ENCODE peak calls at places on chromosomes 4 and X, in four cellular contexts. One of them, this sample, is unnamed.

GRCh38 chr4:144721994-144722393 is 76.0 kb downstream of the HHIP start:
- DNase-seq in HCT116: no peak
- DNase-seq in K562: no peak
- DNase-seq in H1: no peak
- DNase-seq in this sample: no peak

GRCh38 chr4:76028242-76028859 is 5.1 kb upstream of the CXCL10 start:
- DNase-seq in H1: no peak
- DNase-seq in HCT116: no peak
- DNase-seq in K562: no peak
- DNase-seq in this sample: no peak

GRCh38 chrX:116317409-116317808 is 119.0 kb upstream of the SLC6A14 start:
- DNase-seq in H1: no peak
- DNase-seq in K562: no peak
- DNase-seq in HCT116: no peak
- DNase-seq in this sample: no peak

GRCh38 chr4:54473077-54473545 is 184.6 kb upstream of the KIT start:
- DNase-seq in HCT116: no peak
- DNase-seq in K562: peak; percentile 83
- DNase-seq in H1: no peak
- DNase-seq in this sample: peak; percentile 59

GRCh38 chr4:99437686-99438577 is 2.8 kb upstream of the ADH7 start:
- DNase-seq in HCT116: no peak
- DNase-seq in H1: no peak
- DNase-seq in K562: no peak
- DNase-seq in this sample: no peak

GRCh38 chr4:160423879-160424451 is 1321.1 kb downstream of the RAPGEF2 start:
- DNase-seq in H1: no peak
- DNase-seq in HCT116: no peak
- DNase-seq in K562: no peak
- DNase-seq in this sample: no peak

GRCh38 chr4:102511830-102512605 is 10.9 kb downstream of the NFKB1 start:
- DNase-seq in H1: no peak
- DNase-seq in K562: no peak
- DNase-seq in HCT116: no peak
- DNase-seq in this sample: no peak

GRCh38 chr4:101630319-101630986 is 160.1 kb upstream of the BANK1 start:
- DNase-seq in K562: no peak
- DNase-seq in HCT116: no peak
- DNase-seq in H1: no peak
- DNase-seq in this sample: no peak

GRCh38 chr4:76363556-76364290 is 57.2 kb downstream of the STBD1 start:
- DNase-seq in HCT116: no peak
- DNase-seq in K562: no peak
- DNase-seq in H1: no peak
- DNase-seq in this sample: no peak

GRCh38 chr4:132958457-132959263 is 190.4 kb upstream of the PCDH10 start:
- DNase-seq in H1: no peak
- DNase-seq in HCT116: no peak
- DNase-seq in K562: no peak
- DNase-seq in this sample: no peak

GRCh38 chr4:2402941-2403340 is 15.5 kb downstream of the ZFYVE28 start:
- DNase-seq in H1: no peak
- DNase-seq in K562: no peak
- DNase-seq in HCT116: no peak
- DNase-seq in this sample: no peak

GRCh38 chr4:183659919-183660318 is 826 bp downstream of the TRAPPC11 start:
- DNase-seq in H1: no peak
- DNase-seq in K562: peak; percentile 7
- DNase-seq in HCT116: no peak
- DNase-seq in this sample: no peak

GRCh38 chrX:17564689-17565409 is 172.4 kb upstream of the SCML1 start:
- DNase-seq in K562: no peak
- DNase-seq in HCT116: no peak
- DNase-seq in H1: no peak
- DNase-seq in this sample: no peak

GRCh38 chrX:110315541-110315940 is 2.3 kb downstream of the AMMECR1 start:
- DNase-seq in H1: no peak
- DNase-seq in K562: no peak
- DNase-seq in HCT116: no peak
- DNase-seq in this sample: no peak

GRCh38 chr4:25513814-25514213 is 136.8 kb downstream of the ANAPC4 start:
- DNase-seq in HCT116: no peak
- DNase-seq in H1: no peak
- DNase-seq in K562: no peak
- DNase-seq in this sample: no peak

GRCh38 chr4:37008199-37008598 is 236.3 kb upstream of the NWD2 start:
- DNase-seq in K562: no peak
- DNase-seq in H1: no peak
- DNase-seq in HCT116: no peak
- DNase-seq in this sample: peak; percentile 94

GRCh38 chr4:60619531-60620305 is 580.4 kb upstream of the ADGRL3 start:
- DNase-seq in H1: no peak
- DNase-seq in HCT116: no peak
- DNase-seq in K562: no peak
- DNase-seq in this sample: no peak

GRCh38 chrX:47174846-47175587 is 18.6 kb upstream of the UBA1 start:
- DNase-seq in K562: no peak
- DNase-seq in H1: no peak
- DNase-seq in HCT116: no peak
- DNase-seq in this sample: no peak

GRCh38 chrX:5265324-5265723 is 963.3 kb downstream of the NLGN4X start:
- DNase-seq in K562: no peak
- DNase-seq in HCT116: no peak
- DNase-seq in H1: no peak
- DNase-seq in this sample: no peak

GRCh38 chrX:69088171-69088938 is 76.9 kb downstream of the PJA1 start:
- DNase-seq in HCT116: no peak
- DNase-seq in K562: no peak
- DNase-seq in H1: no peak
- DNase-seq in this sample: no peak

GRCh38 chrX:44817029-44817428 is 26.8 kb upstream of the DUSP21 start:
- DNase-seq in HCT116: no peak
- DNase-seq in K562: no peak
- DNase-seq in H1: no peak
- DNase-seq in this sample: no peak

GRCh38 chr4:5755679-5756078 is 44.7 kb downstream of the EVC start:
- DNase-seq in H1: no peak
- DNase-seq in HCT116: no peak
- DNase-seq in K562: no peak
- DNase-seq in this sample: no peak

GRCh38 chr4:17115546-17115945 is 217.1 kb upstream of the LDB2 start:
- DNase-seq in K562: no peak
- DNase-seq in H1: no peak
- DNase-seq in HCT116: no peak
- DNase-seq in this sample: no peak

GRCh38 chrX:111282141-111282540 is 11.9 kb upstream of the CAPN6 start:
- DNase-seq in HCT116: no peak
- DNase-seq in K562: no peak
- DNase-seq in H1: no peak
- DNase-seq in this sample: no peak

GRCh38 chrX:123203772-123204171 is 19.7 kb downstream of the GRIA3 start:
- DNase-seq in K562: no peak
- DNase-seq in HCT116: no peak
- DNase-seq in H1: no peak
- DNase-seq in this sample: no peak

GRCh38 chrX:23803931-23804381 is 21.0 kb downstream of the SAT1 start:
- DNase-seq in K562: no peak
- DNase-seq in HCT116: no peak
- DNase-seq in H1: no peak
- DNase-seq in this sample: peak; percentile 70

GRCh38 chr4:135917016-135917415 is 1615.3 kb downstream of the PCDH18 start:
- DNase-seq in HCT116: no peak
- DNase-seq in H1: no peak
- DNase-seq in K562: no peak
- DNase-seq in this sample: no peak

GRCh38 chr4:169565606-169566351 is 46.6 kb downstream of the NEK1 start:
- DNase-seq in HCT116: no peak
- DNase-seq in H1: no peak
- DNase-seq in K562: no peak
- DNase-seq in this sample: no peak

GRCh38 chr4:85807247-85807915 is 332.4 kb downstream of the ARHGAP24 start:
- DNase-seq in HCT116: no peak
- DNase-seq in H1: no peak
- DNase-seq in K562: no peak
- DNase-seq in this sample: no peak

GRCh38 chr4:34279011-34279410 is 1965.3 kb downstream of the ARAP2 start:
- DNase-seq in H1: no peak
- DNase-seq in K562: no peak
- DNase-seq in HCT116: no peak
- DNase-seq in this sample: no peak

GRCh38 chrX:39574178-39574577 is 523.6 kb downstream of the BCOR start:
- DNase-seq in H1: no peak
- DNase-seq in HCT116: peak; percentile 1
- DNase-seq in K562: no peak
- DNase-seq in this sample: no peak

DNA sequence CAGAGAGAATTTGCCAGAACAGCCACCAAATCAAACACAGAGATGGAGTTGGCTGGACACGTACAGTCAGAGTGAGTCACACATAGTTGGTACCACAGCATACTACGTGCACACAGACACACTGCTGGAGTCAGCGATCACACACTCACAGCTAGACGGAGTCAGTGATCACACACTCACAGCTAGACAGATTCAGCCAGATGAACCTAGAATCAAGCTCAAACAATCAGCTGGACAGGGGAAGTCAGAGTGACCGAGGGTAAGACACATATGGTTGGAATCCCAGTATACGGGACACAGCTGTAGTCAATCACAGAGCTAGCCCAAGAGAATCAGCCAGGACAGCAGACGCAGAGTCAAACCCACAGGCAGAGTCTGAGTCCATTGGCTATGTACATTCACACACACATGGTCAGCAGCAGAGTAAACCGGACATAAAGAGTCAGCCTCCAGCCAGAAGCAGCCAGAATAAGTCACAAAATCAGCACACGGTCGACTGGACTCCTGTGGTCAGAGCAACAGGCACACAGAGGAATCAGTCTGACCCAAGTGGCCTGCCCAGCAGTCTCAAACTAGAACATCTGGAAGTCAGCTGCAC is 4.6 kb downstream of the SLC38A5 start:
- DNase-seq in HCT116: no peak
- DNase-seq in H1: no peak
- DNase-seq in K562: no peak
- DNase-seq in this sample: no peak
- TF ChIP-seq FOSL1 in HCT116: no peak
- TF ChIP-seq FOSL1 in H1: no peak
- TF ChIP-seq FOSL1 in K562: no peak
- TF ChIP-seq FOSL1 in this sample: no peak

DNA sequence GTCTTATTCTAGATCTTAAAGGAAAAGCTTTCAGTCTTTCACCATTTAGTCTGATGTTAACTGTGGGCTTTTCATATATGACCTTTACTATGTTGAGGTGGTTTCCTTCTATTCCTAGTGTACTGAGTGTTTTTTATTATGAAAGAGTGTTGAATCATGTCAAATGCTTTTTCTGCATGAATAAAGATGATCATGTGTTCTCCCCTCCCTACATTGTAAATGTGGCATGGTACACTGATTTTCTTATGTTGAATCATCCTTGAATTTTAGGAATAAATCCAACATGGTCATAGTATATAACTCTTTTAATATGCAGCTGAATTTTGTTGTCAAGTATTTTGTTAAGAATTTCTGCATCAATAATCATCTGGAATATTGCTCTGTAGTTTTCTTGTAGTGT is 4.3 kb downstream of the CLGN start:
- DNase-seq in HCT116: no peak
- DNase-seq in K562: no peak
- DNase-seq in H1: no peak
- DNase-seq in this sample: no peak
- TF ChIP-seq FOSL1 in HCT116: no peak
- TF ChIP-seq FOSL1 in K562: no peak
- TF ChIP-seq FOSL1 in H1: no peak
- TF ChIP-seq FOSL1 in this sample: no peak

GRCh38 chr4:177487977-177488376 is 45.7 kb upstream of the AGA start:
- DNase-seq in K562: no peak
- DNase-seq in H1: no peak
- DNase-seq in HCT116: no peak
- DNase-seq in this sample: no peak
- TF ChIP-seq FOSL1 in K562: no peak
- TF ChIP-seq FOSL1 in H1: no peak
- TF ChIP-seq FOSL1 in HCT116: no peak
- TF ChIP-seq FOSL1 in this sample: no peak

GRCh38 chr4:83217721-83218522 is 66.7 kb downstream of the COQ2 start:
- DNase-seq in K562: no peak
- DNase-seq in H1: no peak
- DNase-seq in HCT116: no peak
- DNase-seq in this sample: no peak
- TF ChIP-seq FOSL1 in K562: no peak
- TF ChIP-seq FOSL1 in H1: no peak
- TF ChIP-seq FOSL1 in HCT116: no peak
- TF ChIP-seq FOSL1 in this sample: no peak